ENCODE peak calls at places on chromosome 1, in nine cellular contexts. Q is activated naive CD4-positive, alpha-beta T cell treated with anti-CD3 and anti-CD28 coated beads, Interleukin-2, amount 50 U/mL, for 16 hours; H is neural crest cell; R is pancreas; Y is Kasumi-1; X is adipocyte; D is endodermal cell; E is stimulated activated CD8-positive, alpha-beta memory T cell treated with anti-CD3 and anti-CD28 coated beads, Interleukin-7, amount 100 ng/mL, for 1 hour; W is dorsolateral prefrontal cortex. M is an unnamed sample.

GRCh38 chr1:201603613-201604232 is 64.8 kb downstream of the NAV1 start:
- DNase-seq in E (no peak), D (no peak), Y (no peak), R (no peak), X (no peak), H (no peak), Q (no peak), W (no peak), M (no peak)

GRCh38 chr1:52955129-52955970 is 28.3 kb downstream of the SCP2 start:
- DNase-seq in D (no peak), Q (no peak), W (no peak), Y (no peak), R (no peak), X (peak; percentile 88), E (no peak), H (no peak), M (peak; percentile 70)

GRCh38 chr1:187078916-187079315 is 250.2 kb downstream of the PLA2G4A start:
- DNase-seq in X (no peak), E (no peak), R (no peak), Q (no peak), D (no peak), H (no peak), W (no peak), Y (no peak), M (no peak)

GRCh38 chr1:111599781-111600180 is 19.8 kb upstream of the RAP1A start:
- DNase-seq in D (no peak), Y (no peak), R (no peak), Q (peak; percentile 24), E (no peak), H (no peak), W (no peak), X (no peak), M (no peak)

GRCh38 chr1:20992327-20993056 is 184.2 kb downstream of the EIF4G3 start:
- DNase-seq in H (no peak), X (peak; percentile 87), E (no peak), Q (no peak), Y (no peak), D (no peak), R (no peak), W (no peak), M (peak; percentile 14)

GRCh38 chr1:101262601-101263348 is 26.0 kb downstream of the S1PR1 start:
- DNase-seq in D (no peak), R (no peak), Q (no peak), X (no peak), Y (peak; percentile 63), W (no peak), H (no peak), E (no peak), M (no peak)

GRCh38 chr1:200971428-200971903 is 52.0 kb downstream of the KIF21B start:
- DNase-seq in E (no peak), H (no peak), Y (no peak), D (no peak), W (no peak), Q (no peak), X (no peak), R (no peak), M (no peak)

GRCh38 chr1:39625462-39626273 is 13.8 kb downstream of the HEYL start:
- DNase-seq in X (peak; percentile 36), D (no peak), Q (no peak), R (no peak), W (peak; percentile 38), Y (no peak), E (no peak), H (no peak), M (peak; percentile 58)

GRCh38 chr1:180912211-180912800 is 391 bp upstream of the KIAA1614 start:
- DNase-seq in W (peak; percentile 22), Y (no peak), Q (no peak), D (peak; percentile 85), R (no peak), X (peak; percentile 81), E (no peak), H (no peak), M (peak; percentile 40)

GRCh38 chr1:227541796-227542152 is 21.6 kb upstream of the ZNF678 start:
- DNase-seq in H (no peak), X (no peak), Q (no peak), E (no peak), Y (no peak), R (no peak), W (no peak), D (peak; percentile 79), M (peak; percentile 4)

GRCh38 chr1:162691999-162692575 is 59.8 kb downstream of the DDR2 start:
- DNase-seq in D (no peak), W (no peak), Y (no peak), E (no peak), Q (no peak), X (no peak), H (no peak), R (no peak), M (no peak)

GRCh38 chr1:230105754-230106625 is 39.0 kb downstream of the GALNT2 start:
- DNase-seq in R (no peak), D (no peak), Q (no peak), Y (no peak), H (no peak), X (peak; percentile 88), E (no peak), W (no peak), M (peak; percentile 65)

GRCh38 chr1:242129103-242129502 is 130.2 kb upstream of the MAP1LC3C start:
- DNase-seq in Q (no peak), D (no peak), E (no peak), R (no peak), X (peak; percentile 4), W (no peak), Y (peak; percentile 40), H (no peak), M (peak; percentile 4)

GRCh38 chr1:21534674-21535378 is 25.6 kb downstream of the ALPL start:
- DNase-seq in X (peak; percentile 80), H (peak; percentile 28), W (no peak), D (peak; percentile 87), Y (peak; percentile 90), Q (no peak), R (no peak), E (no peak), M (peak; percentile 56)

GRCh38 chr1:46301406-46302090 is 1.9 kb downstream of the LRRC41 start:
- DNase-seq in Y (peak; percentile 45), R (no peak), H (peak; percentile 14), E (no peak), D (peak; percentile 84), X (peak; percentile 79), Q (peak; percentile 38), W (no peak), M (peak; percentile 45)

GRCh38 chr1:247441621-247442020 is 16.3 kb downstream of the OR2B11 start:
- DNase-seq in R (no peak), D (no peak), Q (no peak), Y (no peak), H (no peak), E (no peak), X (no peak), W (no peak), M (no peak)

GRCh38 chr1:209895709-209896108 is 42.3 kb upstream of the SYT14 start:
- DNase-seq in Q (no peak), Y (no peak), X (peak; percentile 46), W (no peak), E (no peak), R (no peak), H (no peak), D (no peak), M (peak; percentile 43)

GRCh38 chr1:209403921-209404320 is 179.6 kb upstream of the CAMK1G start:
- DNase-seq in Q (no peak), X (no peak), H (no peak), R (no peak), W (no peak), Y (no peak), E (no peak), D (no peak), M (no peak)

GRCh38 chr1:18299441-18300338 is 181.0 kb upstream of the KLHDC7A start:
- DNase-seq in H (peak; percentile 13), E (no peak), Q (no peak), Y (no peak), W (no peak), D (peak; percentile 82), X (no peak), R (no peak), M (no peak)

GRCh38 chr1:152118915-152119314 is 3.7 kb upstream of the TCHH start:
- DNase-seq in W (no peak), Q (no peak), Y (peak; percentile 4), X (no peak), E (no peak), D (no peak), R (no peak), H (no peak), M (no peak)

GRCh38 chr1:55064861-55065263 is 25.5 kb downstream of the PCSK9 start:
- DNase-seq in D (no peak), X (peak; percentile 53), Y (no peak), E (no peak), Q (no peak), R (no peak), H (no peak), W (no peak), M (peak; percentile 52)

GRCh38 chr1:94025383-94026340 is 95.3 kb downstream of the ABCA4 start:
- DNase-seq in R (no peak), E (no peak), W (no peak), Q (no peak), X (peak; percentile 94), Y (peak; percentile 60), D (peak; percentile 69), H (peak; percentile 38), M (peak; percentile 75)

GRCh38 chr1:198123146-198123545 is 33.7 kb upstream of the NEK7 start:
- DNase-seq in E (no peak), H (no peak), X (peak; percentile 74), Q (no peak), W (no peak), Y (no peak), R (no peak), D (no peak), M (peak; percentile 18)

GRCh38 chr1:150836129-150836773 is 28.2 kb upstream of the CTSK start:
- DNase-seq in E (no peak), R (no peak), W (no peak), D (no peak), H (no peak), X (peak; percentile 19), Y (no peak), Q (no peak), M (no peak)

GRCh38 chr1:204950353-204951001 is 79.8 kb downstream of the NFASC start:
- DNase-seq in E (no peak), H (no peak), X (no peak), R (no peak), Y (no peak), D (peak; percentile 86), Q (no peak), W (no peak), M (no peak)

GRCh38 chr1:113031060-113031933 is 41.7 kb upstream of the LRIG2 start:
- DNase-seq in Q (no peak), R (no peak), D (no peak), H (no peak), X (no peak), W (no peak), Y (no peak), E (no peak), M (no peak)

GRCh38 chr1:153262462-153263157 is 3.1 kb downstream of the LORICRIN start:
- DNase-seq in H (no peak), Q (no peak), D (no peak), Y (no peak), R (no peak), X (no peak), E (no peak), W (no peak), M (no peak)

GRCh38 chr1:41626146-41626545 is 141.7 kb upstream of the EDN2 start:
- DNase-seq in E (no peak), D (peak; percentile 39), R (peak; percentile 34), Q (no peak), Y (no peak), H (no peak), W (no peak), X (no peak), M (peak; percentile 26)

GRCh38 chr1:246827396-246827795 is 103.2 kb downstream of the SCCPDH start:
- DNase-seq in E (no peak), D (no peak), R (no peak), Q (no peak), H (no peak), W (no peak), X (no peak), Y (no peak), M (no peak)

GRCh38 chr1:6084781-6085495 is 39.2 kb downstream of the KCNAB2 start:
- DNase-seq in Y (no peak), Q (no peak), X (no peak), R (peak; percentile 2), E (no peak), D (no peak), H (no peak), W (no peak), M (no peak)

GRCh38 chr1:182301467-182302198 is 90.0 kb downstream of the GLUL start:
- DNase-seq in H (no peak), E (no peak), Y (peak; percentile 46), D (peak; percentile 57), R (no peak), X (peak; percentile 48), W (peak; percentile 58), Q (peak; percentile 26), M (peak; percentile 27)